ENCODE peak calls at places on chromosome 7, in eight cellular contexts. I is fibroblast of villous mesenchyme, F is NCI-H1048, P is mesothelial cell of epicardium, H is NCI-H2081, J is lower lobe of right lung, R is T1000, C is T-cell. K is an unnamed sample.

GRCh38 chr7:55557666-55558188 is 14.6 kb downstream of the VOPP1 start:
- DNase-seq in J (no peak), F (no peak), I (no peak), R (no peak), H (no peak), P (no peak), C (no peak), K (no peak)

GRCh38 chr7:45074738-45075644 is 13.8 kb downstream of the NACAD start:
- DNase-seq in H (no peak), P (no peak), C (no peak), I (no peak), F (no peak), R (no peak), J (no peak), K (no peak)

GRCh38 chr7:51238981-51239495 is 77.6 kb downstream of the COBL start:
- DNase-seq in I (no peak), P (no peak), C (no peak), H (no peak), J (no peak), R (no peak), F (no peak), K (no peak)

GRCh38 chr7:128932862-128933821 is 4.6 kb upstream of the IRF5 start:
- DNase-seq in I (no peak), P (no peak), J (no peak), R (no peak), C (peak), H (no peak), F (no peak), K (no peak)

GRCh38 chr7:101698964-101699363 is 69.9 kb upstream of the MYL10 start:
- DNase-seq in F (no peak), H (no peak), P (no peak), R (no peak), C (no peak), J (no peak), I (no peak), K (no peak)

GRCh38 chr7:137774793-137775201 is 72.0 kb downstream of the DGKI start:
- DNase-seq in I (no peak), P (no peak), J (no peak), F (no peak), R (no peak), C (no peak), H (no peak), K (no peak)

GRCh38 chr7:87416682-87417587 is 58.5 kb downstream of the ABCB4 start:
- DNase-seq in I (peak), C (peak), F (no peak), H (peak), R (peak), J (no peak), P (peak), K (peak)

GRCh38 chr7:30880941-30881340 is 30.7 kb upstream of the AQP1 start:
- DNase-seq in I (no peak), P (no peak), R (no peak), J (no peak), H (no peak), C (no peak), F (no peak), K (no peak)

GRCh38 chr7:55307123-55307916 is 57.8 kb upstream of the LANCL2 start:
- DNase-seq in R (no peak), C (no peak), H (no peak), F (no peak), P (no peak), I (peak), J (no peak), K (no peak)

GRCh38 chr7:67618569-67619543 is 622.2 kb downstream of the TYW1 start:
- DNase-seq in H (peak), P (peak), R (no peak), F (no peak), J (no peak), C (no peak), I (no peak), K (peak)